ENCODE peak calls at places on chromosomes 12 and 14, in nine cellular contexts. A is GM12878, I is GM12891, T is sigmoid colon, V is transverse colon, R is HepG2, P is Panc1, O is breast epithelium, C is SK-N-SH. J is an unnamed sample.
A peak's percentile ranks its signal among the peaks of the same experiment; 100 is the strongest.

GRCh38 chr12:110937104-110937641 is 16.8 kb upstream of the MYL2 start:
- DNase-seq in A (no peak), C (peak; percentile 85), V (peak; percentile 50), R (peak; percentile 9), I (peak; percentile 59), T (no peak), O (no peak), P (peak; percentile 36), J (peak; percentile 47)

GRCh38 chr12:113236539-113237354 is 15.5 kb downstream of the TPCN1 start:
- DNase-seq in V (peak; percentile 8), T (peak; percentile 63), A (no peak), O (no peak), R (no peak), I (no peak), P (no peak), C (no peak), J (no peak)

GRCh38 chr12:104736307-104736706 is 221.8 kb downstream of the SLC41A2 start:
- DNase-seq in O (no peak), A (no peak), I (no peak), V (no peak), T (no peak), R (no peak), P (no peak), C (peak; percentile 55), J (no peak)

GRCh38 chr14:77248666-77249065 is 22.3 kb downstream of the NGB start:
- DNase-seq in C (no peak), T (no peak), A (no peak), P (no peak), O (no peak), R (no peak), V (no peak), I (no peak), J (no peak)

GRCh38 chr14:34678306-34678705 is 36.1 kb downstream of the CFL2 start:
- DNase-seq in C (no peak), P (no peak), V (no peak), O (no peak), T (no peak), I (no peak), A (no peak), R (no peak), J (no peak)

GRCh38 chr14:81382517-81383225 is 17.5 kb downstream of the STON2 start:
- DNase-seq in A (no peak), C (no peak), I (no peak), R (no peak), T (no peak), O (no peak), V (no peak), P (no peak), J (no peak)

GRCh38 chr14:101115652-101116051 is 212.1 kb upstream of the RTL1 start:
- DNase-seq in T (no peak), V (no peak), P (no peak), O (no peak), A (no peak), I (no peak), R (no peak), C (no peak), J (no peak)

GRCh38 chr12:12201274-12201758 is 65.5 kb downstream of the LRP6 start:
- DNase-seq in P (no peak), O (no peak), V (no peak), A (no peak), R (no peak), I (no peak), T (no peak), C (no peak), J (no peak)

GRCh38 chr12:114347861-114348260 is 58.1 kb downstream of the TBX5 start:
- DNase-seq in O (no peak), C (no peak), P (no peak), T (no peak), A (no peak), V (no peak), R (no peak), I (no peak), J (no peak)

GRCh38 chr12:124910561-124911478 is 3.6 kb downstream of the UBC start:
- DNase-seq in C (no peak), I (no peak), A (no peak), T (no peak), P (no peak), R (no peak), V (no peak), O (no peak), J (no peak)

GRCh38 chr12:51874013-51874412 is 13.9 kb upstream of the ANKRD33 start:
- DNase-seq in O (no peak), T (no peak), P (no peak), I (no peak), C (no peak), V (no peak), R (no peak), A (no peak), J (no peak)

GRCh38 chr14:30225171-30225570 is 297.5 kb upstream of the PRKD1 start:
- DNase-seq in V (no peak), P (no peak), I (no peak), A (no peak), T (peak; percentile 74), C (no peak), O (no peak), R (no peak), J (no peak)
- TF ChIP-seq POLR2AphosphoS5 in V (peak; percentile 59), P (no peak), I (no peak), A (no peak), T (peak; percentile 19), C (no peak), O (no peak), R (no peak), J (no peak)

DNA sequence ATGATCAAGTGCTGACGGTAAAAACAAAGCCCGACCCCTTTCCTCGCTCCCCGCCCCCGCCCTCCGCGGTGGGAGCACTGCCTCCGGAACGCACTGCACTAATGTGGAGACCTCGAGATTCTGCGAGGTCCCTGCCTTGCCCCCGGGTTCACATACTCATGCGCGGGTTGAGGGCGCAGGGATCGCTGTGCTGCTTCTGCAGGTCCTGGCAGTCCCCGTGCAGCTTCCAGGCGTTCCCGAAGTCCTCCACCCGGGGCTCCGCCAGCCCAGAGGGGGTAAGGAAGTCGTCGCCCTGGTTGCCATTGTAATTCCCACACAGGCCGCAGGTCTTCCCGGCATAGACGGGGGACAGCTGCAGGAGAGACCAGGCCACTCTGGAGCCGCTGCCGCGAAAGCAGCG is 66.8 kb downstream of the VWF start:
- DNase-seq in A (no peak), P (no peak), C (no peak), I (no peak), O (no peak), V (no peak), R (no peak), T (no peak), J (no peak)
- TF ChIP-seq POLR2AphosphoS5 in A (no peak), P (no peak), C (no peak), I (no peak), O (no peak), V (no peak), R (no peak), T (no peak), J (no peak)

GRCh38 chr14:24316597-24316950 is 5.3 kb downstream of the LTB4R start:
- DNase-seq in O (no peak), C (no peak), I (no peak), P (no peak), V (no peak), T (peak; percentile 59), R (no peak), A (no peak), J (no peak)

GRCh38 chr14:24314377-24315193 is 3.3 kb downstream of the LTB4R start:
- DNase-seq in V (no peak), P (no peak), R (no peak), I (no peak), A (no peak), C (no peak), T (no peak), O (no peak), J (no peak)

GRCh38 chr14:24315243-24315806 is 4.0 kb downstream of the LTB4R start:
- DNase-seq in C (no peak), P (no peak), V (no peak), O (no peak), A (no peak), T (no peak), R (peak; percentile 54), I (no peak), J (no peak)

GRCh38 chr14:24317141-24317927 is 6.0 kb downstream of the LTB4R start:
- DNase-seq in P (no peak), O (no peak), I (no peak), V (no peak), C (no peak), A (no peak), T (no peak), R (no peak), J (no peak)

DNA sequence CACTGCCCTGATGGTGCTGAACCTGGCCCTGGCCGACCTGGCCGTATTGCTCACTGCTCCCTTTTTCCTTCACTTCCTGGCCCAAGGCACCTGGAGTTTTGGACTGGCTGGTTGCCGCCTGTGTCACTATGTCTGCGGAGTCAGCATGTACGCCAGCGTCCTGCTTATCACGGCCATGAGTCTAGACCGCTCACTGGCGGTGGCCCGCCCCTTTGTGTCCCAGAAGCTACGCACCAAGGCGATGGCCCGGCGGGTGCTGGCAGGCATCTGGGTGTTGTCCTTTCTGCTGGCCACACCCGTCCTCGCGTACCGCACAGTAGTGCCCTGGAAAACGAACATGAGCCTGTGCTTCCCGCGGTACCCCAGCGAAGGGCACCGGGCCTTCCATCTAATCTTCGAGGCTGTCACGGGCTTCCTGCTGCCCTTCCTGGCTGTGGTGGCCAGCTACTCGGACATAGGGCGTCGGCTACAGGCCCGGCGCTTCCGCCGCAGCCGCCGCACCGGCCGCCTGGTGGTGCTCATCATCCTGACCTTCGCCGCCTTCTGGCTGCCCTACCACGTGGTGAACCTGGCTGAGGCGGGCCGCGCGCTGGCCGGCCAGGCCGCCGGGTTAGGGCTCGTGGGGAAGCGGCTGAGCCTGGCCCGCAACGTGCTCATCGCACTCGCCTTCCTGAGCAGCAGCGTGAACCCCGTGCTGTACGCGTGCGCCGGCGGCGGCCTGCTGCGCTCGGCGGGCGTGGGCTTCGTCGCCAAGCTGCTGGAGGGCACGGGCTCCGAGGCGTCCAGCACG is 4.7 kb downstream of the LTB4R start:
- DNase-seq in I (no peak), O (no peak), V (peak; percentile 75), T (no peak), C (peak; percentile 60), R (peak; percentile 65), P (no peak), A (no peak), J (no peak)
- TF ChIP-seq POLR2AphosphoS5 in I (no peak), O (no peak), V (peak; percentile 14), T (peak; percentile 8), C (no peak), R (peak; percentile 38), P (no peak), A (no peak), J (no peak)

GRCh38 chr12:6321905-6322304 is 11.4 kb downstream of the PLEKHG6 start:
- DNase-seq in R (peak; percentile 69), O (peak; percentile 60), V (no peak), C (no peak), T (no peak), P (no peak), A (no peak), I (no peak), J (no peak)

GRCh38 chr12:6322969-6323339 is 12.5 kb downstream of the PLEKHG6 start:
- DNase-seq in O (no peak), V (no peak), I (no peak), P (no peak), R (no peak), T (no peak), A (no peak), C (no peak), J (no peak)

GRCh38 chr12:6322352-6322751 is 11.9 kb downstream of the PLEKHG6 start:
- DNase-seq in R (no peak), A (no peak), C (no peak), O (no peak), I (no peak), P (no peak), V (no peak), T (no peak), J (no peak)

GRCh38 chr12:6323995-6324711 is 13.7 kb downstream of the PLEKHG6 start:
- DNase-seq in V (no peak), I (no peak), C (no peak), P (no peak), O (no peak), R (no peak), A (no peak), T (no peak), J (no peak)

GRCh38 chr12:6323340-6323994 is 13.0 kb downstream of the PLEKHG6 start:
- DNase-seq in A (peak; percentile 71), P (peak; percentile 67), T (peak; percentile 89), I (no peak), C (peak; percentile 63), V (no peak), R (peak; percentile 78), O (no peak), J (no peak)
- TF ChIP-seq POLR2AphosphoS5 in A (no peak), P (peak; percentile 41), T (no peak), I (no peak), C (peak; percentile 44), V (peak; percentile 44), R (no peak), O (peak; percentile 20), J (no peak)

J was measured in GM12892.